ENCODE peak calls at places on chromosomes 12 and 14, in eight cellular contexts. E, J, S, R, Q, M, V and H are unnamed samples.

GRCh38 chr12:24280085-24280842 is 330.8 kb upstream of the SOX5 start:
- DNase-seq in V (no peak), R (no peak), M (peak), Q (no peak), J (no peak), S (no peak), E (no peak), H (no peak)

GRCh38 chr14:50083467-50084337 is 32.7 kb downstream of the VCPKMT start:
- DNase-seq in Q (no peak), J (no peak), S (no peak), R (peak), E (peak), M (peak), V (no peak), H (no peak)

GRCh38 chr14:99879401-99880295 is 86.4 kb downstream of the EML1 start:
- DNase-seq in V (peak), Q (peak), M (peak), J (peak), S (no peak), R (no peak), E (no peak), H (no peak)

GRCh38 chr14:29927596-29928341 is at the start of gene PRKD1:
- DNase-seq in V (peak), M (peak), Q (peak), S (peak), E (no peak), R (no peak), J (peak), H (peak)

GRCh38 chr14:100532154-100532915 is 54.9 kb downstream of the BEGAIN start:
- DNase-seq in M (no peak), E (no peak), Q (no peak), R (no peak), J (peak), V (no peak), S (no peak), H (no peak)

GRCh38 chr14:103801459-103801858 is 45.9 kb downstream of the PPP1R13B start:
- DNase-seq in Q (peak), E (no peak), M (peak), R (no peak), V (peak), J (peak), S (no peak), H (no peak)

GRCh38 chr14:55136241-55136640 is 7.2 kb downstream of the LGALS3 start:
- DNase-seq in Q (no peak), M (no peak), E (no peak), R (no peak), J (no peak), S (no peak), V (no peak), H (no peak)

GRCh38 chr14:95313707-95314106 is 6.0 kb downstream of the CLMN start:
- DNase-seq in S (peak), V (peak), J (peak), E (peak), R (no peak), M (peak), Q (no peak), H (no peak)

GRCh38 chr14:103362780-103363179 is 22.4 kb upstream of the MARK3 start:
- DNase-seq in V (no peak), R (no peak), S (no peak), J (peak), M (peak), Q (no peak), E (no peak), H (no peak)

GRCh38 chr12:91064640-91065039 is 6.8 kb upstream of the KERA start:
- DNase-seq in V (no peak), M (no peak), S (no peak), R (no peak), J (no peak), E (no peak), Q (no peak), H (no peak)

GRCh38 chr14:81406863-81407262 is 6.7 kb upstream of the STON2 start:
- DNase-seq in V (no peak), J (peak), E (no peak), M (peak), Q (no peak), S (peak), R (no peak), H (no peak)